ENCODE peak calls at places on chromosomes 6 and 20, in five cellular contexts. One of them, this sample, is unnamed. For H3K36me3, the result is how much of the 10 kb centered on the place peaks cover.

GRCh38 chr6:3796396-3796795 is 44.9 kb upstream of the PXDC1 start:
- DNase-seq in sigmoid colon: no peak
- DNase-seq in transverse colon: no peak
- DNase-seq in H1: no peak
- DNase-seq in suprapubic skin: no peak
- DNase-seq in this sample: no peak

GRCh38 chr6:93684339-93684738 is 265.0 kb upstream of the EPHA7 start:
- DNase-seq in sigmoid colon: no peak
- DNase-seq in transverse colon: peak
- DNase-seq in H1: no peak
- DNase-seq in suprapubic skin: no peak
- DNase-seq in this sample: peak

GRCh38 chr20:14643146-14643545 is 305.7 kb upstream of the FLRT3 start:
- DNase-seq in sigmoid colon: no peak
- DNase-seq in transverse colon: no peak
- DNase-seq in H1: no peak
- DNase-seq in suprapubic skin: no peak
- DNase-seq in this sample: no peak

GRCh38 chr20:17680836-17681740 is 954 bp downstream of the RRBP1 start:
- DNase-seq in sigmoid colon: peak
- DNase-seq in transverse colon: peak
- DNase-seq in H1: peak
- DNase-seq in suprapubic skin: peak
- DNase-seq in this sample: peak

GRCh38 chr20:39993737-39994136 is 695.3 kb downstream of the MAFB start:
- DNase-seq in sigmoid colon: no peak
- DNase-seq in transverse colon: no peak
- DNase-seq in H1: no peak
- DNase-seq in suprapubic skin: no peak
- DNase-seq in this sample: no peak

GRCh38 chr6:43171284-43172126 is 436 bp downstream of the SRF start:
- DNase-seq in sigmoid colon: no peak
- DNase-seq in transverse colon: peak
- DNase-seq in H1: peak
- DNase-seq in suprapubic skin: no peak
- DNase-seq in this sample: no peak

GRCh38 chr6:35984701-35985100 is 39.7 kb downstream of the SLC26A8 start:
- DNase-seq in sigmoid colon: no peak
- DNase-seq in transverse colon: no peak
- DNase-seq in H1: no peak
- DNase-seq in suprapubic skin: no peak
- DNase-seq in this sample: no peak

GRCh38 chr6:144351741-144352140 is 66.6 kb downstream of the UTRN start:
- DNase-seq in sigmoid colon: no peak
- DNase-seq in transverse colon: no peak
- DNase-seq in H1: no peak
- DNase-seq in suprapubic skin: no peak
- DNase-seq in this sample: no peak

GRCh38 chr20:25290646-25291431 is 43.0 kb downstream of the PYGB start:
- DNase-seq in sigmoid colon: no peak
- DNase-seq in transverse colon: no peak
- DNase-seq in H1: no peak
- DNase-seq in suprapubic skin: no peak
- DNase-seq in this sample: no peak
- H3K36me3 ChIP-seq in sigmoid colon: half or more
- H3K36me3 ChIP-seq in transverse colon: under half
- H3K36me3 ChIP-seq in H1: under half
- H3K36me3 ChIP-seq in suprapubic skin: half or more
- H3K36me3 ChIP-seq in this sample: half or more

GRCh38 chr6:20532881-20533280 is 1.4 kb upstream of the CDKAL1 start:
- DNase-seq in sigmoid colon: no peak
- DNase-seq in transverse colon: no peak
- DNase-seq in H1: no peak
- DNase-seq in suprapubic skin: no peak
- DNase-seq in this sample: no peak

GRCh38 chr6:20534295-20534897 is at the start of gene CDKAL1:
- DNase-seq in sigmoid colon: peak
- DNase-seq in transverse colon: peak
- DNase-seq in H1: peak
- DNase-seq in suprapubic skin: peak
- DNase-seq in this sample: peak

GRCh38 chr6:20538131-20538662 is 3.9 kb downstream of the CDKAL1 start:
- DNase-seq in sigmoid colon: no peak
- DNase-seq in transverse colon: no peak
- DNase-seq in H1: no peak
- DNase-seq in suprapubic skin: no peak
- DNase-seq in this sample: no peak

GRCh38 chr6:20534906-20535305 is 649 bp downstream of the CDKAL1 start:
- DNase-seq in sigmoid colon: no peak
- DNase-seq in transverse colon: no peak
- DNase-seq in H1: peak
- DNase-seq in suprapubic skin: no peak
- DNase-seq in this sample: no peak

GRCh38 chr6:20533746-20534294 is 437 bp upstream of the CDKAL1 start:
- DNase-seq in sigmoid colon: no peak
- DNase-seq in transverse colon: no peak
- DNase-seq in H1: peak
- DNase-seq in suprapubic skin: no peak
- DNase-seq in this sample: no peak
- TF ChIP-seq EP300 in sigmoid colon: peak
- TF ChIP-seq EP300 in transverse colon: no peak
- TF ChIP-seq EP300 in H1: no peak
- TF ChIP-seq EP300 in suprapubic skin: no peak
- TF ChIP-seq EP300 in this sample: no peak

GRCh38 chr6:6105472-6106036 is 98.8 kb upstream of the NRN1 start:
- DNase-seq in sigmoid colon: no peak
- DNase-seq in transverse colon: no peak
- DNase-seq in H1: peak
- DNase-seq in suprapubic skin: no peak
- DNase-seq in this sample: no peak
- TF ChIP-seq CTCF in sigmoid colon: no peak
- TF ChIP-seq CTCF in transverse colon: no peak
- TF ChIP-seq CTCF in H1: peak
- TF ChIP-seq CTCF in suprapubic skin: no peak
- TF ChIP-seq CTCF in this sample: no peak

GRCh38 chr6:81751388-81752083 is 945 bp downstream of the TENT5A start:
- DNase-seq in sigmoid colon: peak
- DNase-seq in transverse colon: peak
- DNase-seq in H1: peak
- DNase-seq in suprapubic skin: peak
- DNase-seq in this sample: peak

GRCh38 chr6:81754906-81755305 is 2.4 kb upstream of the TENT5A start:
- DNase-seq in sigmoid colon: no peak
- DNase-seq in transverse colon: no peak
- DNase-seq in H1: no peak
- DNase-seq in suprapubic skin: no peak
- DNase-seq in this sample: no peak

GRCh38 chr6:81753709-81754678 is 1.5 kb upstream of the TENT5A start:
- DNase-seq in sigmoid colon: peak
- DNase-seq in transverse colon: peak
- DNase-seq in H1: peak
- DNase-seq in suprapubic skin: peak
- DNase-seq in this sample: peak

GRCh38 chr6:81752084-81752968 is at the start of gene TENT5A:
- DNase-seq in sigmoid colon: peak
- DNase-seq in transverse colon: peak
- DNase-seq in H1: peak
- DNase-seq in suprapubic skin: peak
- DNase-seq in this sample: peak

DNA sequence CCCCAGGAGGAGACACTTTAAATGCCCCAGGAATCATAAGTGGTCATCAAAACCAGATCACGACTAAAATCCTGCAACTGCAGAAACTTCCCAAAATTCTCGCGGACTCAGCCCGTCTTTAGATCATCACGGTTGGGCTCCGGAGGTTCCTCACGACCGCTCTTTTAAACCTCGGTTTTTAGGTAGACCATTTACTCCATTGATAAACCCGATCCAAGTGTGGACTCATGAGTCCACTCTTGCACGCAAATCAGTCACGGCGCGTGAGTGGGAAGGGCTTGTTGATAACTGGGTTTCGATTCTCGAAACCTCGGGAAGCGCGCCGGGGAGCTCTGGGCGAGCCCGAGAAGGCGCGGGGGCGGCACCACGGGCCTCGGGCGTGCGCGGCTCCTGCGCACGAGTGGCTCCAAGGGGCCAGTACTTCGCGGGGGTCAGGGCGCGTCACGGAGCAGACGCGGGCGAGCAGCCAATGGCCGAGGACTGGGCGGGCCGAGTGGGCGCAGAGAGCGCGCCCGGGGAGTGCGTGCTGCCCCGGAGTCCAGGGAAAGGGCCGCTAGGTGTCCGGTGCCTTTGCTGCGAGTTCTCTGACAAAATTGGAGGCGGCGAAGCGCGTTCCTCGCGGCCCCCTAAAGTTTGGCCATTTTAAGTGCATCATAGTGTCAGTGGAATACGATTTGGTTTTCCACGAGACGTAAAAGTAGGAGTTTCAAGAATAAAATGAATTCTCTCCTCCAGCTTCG is 658 bp upstream of the TENT5A start:
- DNase-seq in sigmoid colon: peak
- DNase-seq in transverse colon: peak
- DNase-seq in H1: peak
- DNase-seq in suprapubic skin: peak
- DNase-seq in this sample: peak
- H3K36me3 ChIP-seq in sigmoid colon: under half
- H3K36me3 ChIP-seq in transverse colon: under half
- H3K36me3 ChIP-seq in H1: under half
- H3K36me3 ChIP-seq in suprapubic skin: under half
- H3K36me3 ChIP-seq in this sample: under half

GRCh38 chr6:151067684-151068596 is 171.8 kb upstream of the AKAP12 start:
- DNase-seq in sigmoid colon: peak
- DNase-seq in transverse colon: peak
- DNase-seq in H1: peak
- DNase-seq in suprapubic skin: peak
- DNase-seq in this sample: peak
- TF ChIP-seq EP300 in sigmoid colon: no peak
- TF ChIP-seq EP300 in transverse colon: no peak
- TF ChIP-seq EP300 in H1: no peak
- TF ChIP-seq EP300 in suprapubic skin: no peak
- TF ChIP-seq EP300 in this sample: no peak

GRCh38 chr6:11764250-11764604 is 14.4 kb downstream of the ADTRP start:
- DNase-seq in sigmoid colon: no peak
- DNase-seq in transverse colon: no peak
- DNase-seq in H1: no peak
- DNase-seq in suprapubic skin: no peak
- DNase-seq in this sample: no peak

GRCh38 chr6:11767458-11767857 is 11.1 kb downstream of the ADTRP start:
- DNase-seq in sigmoid colon: no peak
- DNase-seq in transverse colon: no peak
- DNase-seq in H1: no peak
- DNase-seq in suprapubic skin: no peak
- DNase-seq in this sample: no peak

GRCh38 chr6:11763460-11764249 is 14.9 kb downstream of the ADTRP start:
- DNase-seq in sigmoid colon: no peak
- DNase-seq in transverse colon: no peak
- DNase-seq in H1: no peak
- DNase-seq in suprapubic skin: no peak
- DNase-seq in this sample: no peak

GRCh38 chr6:11766589-11767450 is 11.8 kb downstream of the ADTRP start:
- DNase-seq in sigmoid colon: no peak
- DNase-seq in transverse colon: no peak
- DNase-seq in H1: no peak
- DNase-seq in suprapubic skin: no peak
- DNase-seq in this sample: no peak

GRCh38 chr6:11766056-11766455 is 12.5 kb downstream of the ADTRP start:
- DNase-seq in sigmoid colon: no peak
- DNase-seq in transverse colon: no peak
- DNase-seq in H1: no peak
- DNase-seq in suprapubic skin: no peak
- DNase-seq in this sample: no peak
- TF ChIP-seq CTCF in sigmoid colon: no peak
- TF ChIP-seq CTCF in transverse colon: no peak
- TF ChIP-seq CTCF in H1: no peak
- TF ChIP-seq CTCF in suprapubic skin: no peak
- TF ChIP-seq CTCF in this sample: no peak

GRCh38 chr20:32465092-32465900 is 107.2 kb downstream of the ASXL1 start:
- DNase-seq in sigmoid colon: peak
- DNase-seq in transverse colon: peak
- DNase-seq in H1: no peak
- DNase-seq in suprapubic skin: peak
- DNase-seq in this sample: peak

GRCh38 chr20:32461836-32462600 is 103.9 kb downstream of the ASXL1 start:
- DNase-seq in sigmoid colon: no peak
- DNase-seq in transverse colon: no peak
- DNase-seq in H1: no peak
- DNase-seq in suprapubic skin: no peak
- DNase-seq in this sample: no peak

GRCh38 chr20:32463642-32464400 is 105.7 kb downstream of the ASXL1 start:
- DNase-seq in sigmoid colon: peak
- DNase-seq in transverse colon: peak
- DNase-seq in H1: no peak
- DNase-seq in suprapubic skin: peak
- DNase-seq in this sample: peak

GRCh38 chr20:32464401-32465091 is 106.4 kb downstream of the ASXL1 start:
- DNase-seq in sigmoid colon: no peak
- DNase-seq in transverse colon: no peak
- DNase-seq in H1: no peak
- DNase-seq in suprapubic skin: no peak
- DNase-seq in this sample: no peak

DNA sequence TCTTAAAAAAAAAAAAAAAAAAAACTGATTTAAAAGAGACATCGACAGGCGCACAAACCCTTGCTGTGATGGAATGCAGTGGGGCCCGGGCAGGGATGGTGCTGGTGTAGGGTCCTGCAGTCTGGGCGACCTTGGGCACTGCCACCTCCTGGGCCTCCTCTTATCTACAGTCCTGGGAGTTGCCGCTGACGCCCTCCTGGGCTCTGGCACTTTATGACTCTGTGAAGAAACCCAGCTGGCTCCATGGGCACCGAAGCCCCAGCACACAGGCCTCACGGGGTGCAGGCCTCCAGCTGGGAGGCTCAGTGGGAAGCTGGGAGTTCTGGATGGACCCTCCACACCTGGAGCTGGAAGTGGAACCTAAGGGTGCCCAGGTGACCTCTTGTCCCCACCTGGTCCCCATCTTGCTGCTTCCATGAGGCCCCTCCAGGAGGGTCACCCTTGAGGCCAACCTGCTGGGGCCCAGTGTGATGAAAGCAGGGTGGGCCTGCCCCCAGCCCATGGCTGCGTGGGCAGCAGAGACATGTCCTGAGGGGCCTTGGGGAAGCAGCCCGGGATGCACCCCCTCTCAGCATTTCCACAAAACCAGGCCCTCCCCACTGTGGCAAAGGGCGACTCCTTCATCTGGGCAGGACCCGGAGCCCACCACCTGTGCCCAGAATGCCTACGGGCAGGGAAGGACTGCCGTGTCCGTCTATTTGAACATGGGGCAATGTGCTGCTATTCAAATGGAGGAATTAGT is 104.9 kb downstream of the ASXL1 start:
- DNase-seq in sigmoid colon: peak
- DNase-seq in transverse colon: peak
- DNase-seq in H1: no peak
- DNase-seq in suprapubic skin: no peak
- DNase-seq in this sample: peak
- H3K36me3 ChIP-seq in sigmoid colon: under half
- H3K36me3 ChIP-seq in transverse colon: under half
- H3K36me3 ChIP-seq in H1: under half
- H3K36me3 ChIP-seq in suprapubic skin: under half
- H3K36me3 ChIP-seq in this sample: under half

This sample was measured in stomach.